ENCODE peak calls at places on chromosomes 4 and X, in four cellular contexts. E is AG04450, X is heart left ventricle, W is left ventricle myocardium inferior. I is an unnamed sample.

GRCh38 chr4:1939664-1940509 is 68.7 kb downstream of the NSD2 start:
- DNase-seq in E (peak), X (no peak), W (no peak), I (no peak)

GRCh38 chr4:77501240-77501639 is 104.4 kb upstream of the CXCL13 start:
- DNase-seq in E (no peak), X (no peak), W (no peak), I (no peak)

GRCh38 chr4:24192018-24192641 is 302.3 kb upstream of the PPARGC1A start:
- DNase-seq in E (no peak), X (no peak), W (no peak), I (no peak)

GRCh38 chrX:155070663-155070974 is 317 bp downstream of the CMC4 start:
- DNase-seq in E (no peak), X (peak), W (no peak), I (no peak)

GRCh38 chrX:10457092-10457491 is 163.3 kb downstream of the MID1 start:
- DNase-seq in E (no peak), X (peak), W (no peak), I (no peak)

GRCh38 chrX:149208285-149208684 is 296.8 kb downstream of the IDS start:
- DNase-seq in E (no peak), X (no peak), W (no peak), I (no peak)

GRCh38 chr4:185015108-185015507 is 3.2 kb upstream of the HELT start:
- DNase-seq in E (no peak), X (no peak), W (no peak), I (no peak)

GRCh38 chrX:34487364-34487763 is 169.7 kb downstream of the TMEM47 start:
- DNase-seq in E (no peak), X (no peak), W (no peak), I (no peak)

GRCh38 chr4:39729557-39729956 is 31.6 kb downstream of the UBE2K start:
- DNase-seq in E (no peak), X (no peak), W (no peak), I (no peak)

GRCh38 chr4:126874533-126874932 is 758.2 kb upstream of the INTU start:
- DNase-seq in E (no peak), X (no peak), W (no peak), I (no peak)

GRCh38 chr4:48483006-48483776 is at the start of gene SLC10A4:
- DNase-seq in E (no peak), X (no peak), W (no peak), I (no peak)

GRCh38 chr4:181524455-181524854 is 718.7 kb upstream of the TENM3 start:
- DNase-seq in E (no peak), X (no peak), W (no peak), I (no peak)

GRCh38 chr4:47668256-47668655 is 169.6 kb downstream of the CORIN start:
- DNase-seq in E (no peak), X (no peak), W (no peak), I (no peak)

GRCh38 chr4:77072195-77072753 is 3.5 kb downstream of the CCNI start:
- DNase-seq in E (no peak), X (no peak), W (no peak), I (no peak)

GRCh38 chrX:141832247-141832646 is 5.9 kb upstream of the MAGEC3 start:
- DNase-seq in E (no peak), X (no peak), W (no peak), I (no peak)

GRCh38 chrX:68894513-68895338 is 65.9 kb downstream of the EFNB1 start:
- DNase-seq in E (no peak), X (peak), W (peak), I (peak)

GRCh38 chr4:78058591-78059523 is 1.7 kb downstream of the FRAS1 start:
- DNase-seq in E (no peak), X (peak), W (peak), I (peak)

GRCh38 chr4:16032871-16033505 is 50.8 kb downstream of the PROM1 start:
- DNase-seq in E (no peak), X (no peak), W (no peak), I (no peak)

GRCh38 chr4:148831945-148832344 is 389.7 kb upstream of the NR3C2 start:
- DNase-seq in E (peak), X (no peak), W (no peak), I (no peak)

GRCh38 chr4:23169598-23170311 is 477.0 kb downstream of the GBA3 start:
- DNase-seq in E (no peak), X (no peak), W (no peak), I (no peak)

GRCh38 chr4:83828601-83829000 is 292.7 kb downstream of the GPAT3 start:
- DNase-seq in E (no peak), X (no peak), W (no peak), I (no peak)

GRCh38 chrX:12210921-12211320 is 72.6 kb downstream of the FRMPD4 start:
- DNase-seq in E (no peak), X (no peak), W (no peak), I (no peak)

GRCh38 chr4:26242451-26242850 is 78.4 kb upstream of the RBPJ start:
- DNase-seq in E (no peak), X (no peak), W (no peak), I (no peak)

GRCh38 chr4:149166886-149167285 is 648.8 kb downstream of the IQCM start:
- DNase-seq in E (no peak), X (no peak), W (no peak), I (no peak)

GRCh38 chr4:28007693-28008092 is 1147.1 kb downstream of the STIM2 start:
- DNase-seq in E (no peak), X (no peak), W (no peak), I (no peak)

GRCh38 chr4:128538111-128538882 is 250.7 kb upstream of the PGRMC2 start:
- DNase-seq in E (no peak), X (no peak), W (no peak), I (no peak)

GRCh38 chrX:40173662-40174593 is 76.2 kb upstream of the BCOR start:
- DNase-seq in E (no peak), X (peak), W (no peak), I (peak)

GRCh38 chrX:31656013-31656412 is 584.2 kb upstream of the FTHL17 start:
- DNase-seq in E (no peak), X (no peak), W (no peak), I (no peak)

GRCh38 chr4:81260443-81261102 is 45.6 kb upstream of the PRKG2 start:
- DNase-seq in E (no peak), X (no peak), W (no peak), I (no peak)

GRCh38 chrX:139931646-139932076 is 1.2 kb downstream of the ATP11C start:
- DNase-seq in E (no peak), X (no peak), W (no peak), I (peak)

GRCh38 chrX:139930923-139931645 is 1.8 kb downstream of the ATP11C start:
- DNase-seq in E (no peak), X (peak), W (peak), I (no peak)

GRCh38 chrX:139932077-139932900 is 564 bp downstream of the ATP11C start:
- DNase-seq in E (no peak), X (peak), W (peak), I (peak)

GRCh38 chrX:139932901-139933796 is at the start of gene ATP11C:
- DNase-seq in E (peak), X (peak), W (peak), I (peak)

GRCh38 chrX:139929876-139930275 is 3.0 kb downstream of the ATP11C start:
- DNase-seq in E (no peak), X (no peak), W (no peak), I (no peak)
- H3K27ac ChIP-seq in E (no peak), X (no peak), W (no peak), I (no peak)

GRCh38 chr4:7878323-7878722 is 61.3 kb downstream of the AFAP1 start:
- DNase-seq in E (no peak), X (no peak), W (no peak), I (no peak)

GRCh38 chr4:7876096-7876993 is 63.3 kb downstream of the AFAP1 start:
- DNase-seq in E (no peak), X (no peak), W (no peak), I (no peak)

GRCh38 chr4:7879127-7879526 is 60.5 kb downstream of the AFAP1 start:
- DNase-seq in E (no peak), X (no peak), W (no peak), I (no peak)

GRCh38 chr4:7877131-7877530 is 62.5 kb downstream of the AFAP1 start:
- DNase-seq in E (no peak), X (no peak), W (no peak), I (no peak)

GRCh38 chr4:7880681-7881080 is 59.0 kb downstream of the AFAP1 start:
- DNase-seq in E (no peak), X (no peak), W (no peak), I (no peak)
- H3K27ac ChIP-seq in E (peak), X (no peak), W (no peak), I (no peak)

GRCh38 chr4:41287852-41288251 is 31.1 kb downstream of the UCHL1 start:
- DNase-seq in E (no peak), X (no peak), W (no peak), I (no peak)

GRCh38 chr4:41285202-41285876 is 28.6 kb downstream of the UCHL1 start:
- DNase-seq in E (no peak), X (no peak), W (no peak), I (no peak)

GRCh38 chr4:41290486-41290885 is 33.8 kb downstream of the UCHL1 start:
- DNase-seq in E (no peak), X (peak), W (peak), I (no peak)

GRCh38 chr4:41288254-41288653 is 31.5 kb downstream of the UCHL1 start:
- DNase-seq in E (no peak), X (no peak), W (no peak), I (no peak)

DNA sequence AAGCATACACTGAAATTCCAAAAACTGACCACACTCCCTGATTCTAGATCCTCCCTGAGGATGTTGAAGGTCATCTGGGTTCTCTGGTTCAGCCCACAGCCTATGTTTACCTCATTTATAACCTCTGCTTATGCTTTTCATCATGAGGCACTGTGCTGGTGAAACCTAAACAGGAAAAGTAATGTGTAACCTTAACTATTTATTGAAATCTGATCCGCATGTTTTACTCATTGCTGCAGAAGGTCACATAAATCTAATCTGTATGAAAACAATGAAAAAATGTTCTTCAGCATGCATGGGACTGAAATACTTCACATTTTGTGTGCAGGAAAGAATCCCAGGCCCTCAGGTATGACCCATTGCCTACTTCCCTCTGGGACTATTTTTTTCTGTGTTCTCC is 30.3 kb downstream of the UCHL1 start:
- DNase-seq in E (peak), X (no peak), W (no peak), I (no peak)
- H3K27ac ChIP-seq in E (no peak), X (no peak), W (no peak), I (no peak)

GRCh38 chrX:37453821-37454220 is 104.7 kb downstream of the PRRG1 start:
- DNase-seq in E (no peak), X (no peak), W (no peak), I (no peak)

GRCh38 chrX:37455381-37455780 is 106.2 kb downstream of the PRRG1 start:
- DNase-seq in E (no peak), X (no peak), W (no peak), I (no peak)

DNA sequence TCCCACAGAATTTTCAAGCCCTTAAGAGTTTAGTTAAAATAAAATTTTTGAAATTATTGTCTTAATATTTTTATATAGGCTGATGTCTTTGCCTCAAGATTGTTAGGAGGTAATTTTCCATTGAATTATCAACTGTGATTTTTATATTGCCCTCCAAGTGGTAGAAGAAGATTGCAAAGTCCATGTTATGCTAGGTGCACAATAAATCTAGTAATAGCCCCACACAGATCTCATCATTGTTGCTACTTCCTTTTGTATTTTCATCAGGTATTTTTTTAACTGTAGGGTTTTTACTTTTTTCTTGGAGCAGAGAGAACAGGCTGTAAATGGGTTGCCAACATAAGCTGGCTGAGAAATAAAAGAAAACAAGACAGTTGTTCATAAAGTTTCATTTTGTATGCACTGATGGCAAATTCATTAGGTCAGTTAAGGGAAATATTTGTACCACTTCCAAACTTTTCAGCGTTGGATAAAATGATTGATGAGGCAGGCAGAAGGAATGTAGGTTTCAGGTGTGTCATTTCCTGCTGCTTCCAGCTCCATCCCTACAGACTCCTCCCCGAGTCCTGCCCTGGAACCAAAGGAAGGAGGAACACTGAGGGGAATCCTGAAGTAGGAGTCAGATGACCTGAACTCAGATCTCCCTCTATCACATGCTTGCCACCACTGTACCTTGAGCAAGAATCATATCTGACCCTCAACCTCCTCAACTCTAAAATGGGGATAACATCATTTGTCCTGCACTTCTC is 105.5 kb downstream of the PRRG1 start:
- DNase-seq in E (no peak), X (no peak), W (no peak), I (no peak)
- H3K27ac ChIP-seq in E (no peak), X (no peak), W (no peak), I (no peak)

GRCh38 chr4:99645638-99646037 is 12.0 kb downstream of the C4orf54 start:
- DNase-seq in E (no peak), X (no peak), W (no peak), I (no peak)

GRCh38 chr4:99649778-99650177 is 7.8 kb downstream of the C4orf54 start:
- DNase-seq in E (no peak), X (no peak), W (no peak), I (no peak)

GRCh38 chr4:99649208-99649607 is 8.4 kb downstream of the C4orf54 start:
- DNase-seq in E (no peak), X (no peak), W (no peak), I (no peak)

GRCh38 chr4:99651370-99651769 is 6.3 kb downstream of the C4orf54 start:
- DNase-seq in E (no peak), X (no peak), W (no peak), I (no peak)

GRCh38 chr4:99648321-99648720 is 9.3 kb downstream of the C4orf54 start:
- DNase-seq in E (no peak), X (no peak), W (no peak), I (no peak)
- H3K27ac ChIP-seq in E (no peak), X (peak), W (no peak), I (no peak)

GRCh38 chrX:349702-350101 is 31.1 kb upstream of the GTPBP6 start:
- DNase-seq in E (no peak), X (no peak), W (no peak), I (no peak)

GRCh38 chrX:347351-348117 is 28.9 kb upstream of the GTPBP6 start:
- DNase-seq in E (no peak), X (no peak), W (peak), I (no peak)

GRCh38 chrX:350148-350533 is 31.5 kb upstream of the GTPBP6 start:
- DNase-seq in E (no peak), X (no peak), W (peak), I (no peak)

GRCh38 chrX:349196-349595 is 30.6 kb upstream of the GTPBP6 start:
- DNase-seq in E (no peak), X (no peak), W (peak), I (no peak)

GRCh38 chrX:348461-349117 is 30.0 kb upstream of the GTPBP6 start:
- DNase-seq in E (no peak), X (no peak), W (peak), I (no peak)
- H3K27ac ChIP-seq in E (no peak), X (peak), W (peak), I (no peak)

DNA sequence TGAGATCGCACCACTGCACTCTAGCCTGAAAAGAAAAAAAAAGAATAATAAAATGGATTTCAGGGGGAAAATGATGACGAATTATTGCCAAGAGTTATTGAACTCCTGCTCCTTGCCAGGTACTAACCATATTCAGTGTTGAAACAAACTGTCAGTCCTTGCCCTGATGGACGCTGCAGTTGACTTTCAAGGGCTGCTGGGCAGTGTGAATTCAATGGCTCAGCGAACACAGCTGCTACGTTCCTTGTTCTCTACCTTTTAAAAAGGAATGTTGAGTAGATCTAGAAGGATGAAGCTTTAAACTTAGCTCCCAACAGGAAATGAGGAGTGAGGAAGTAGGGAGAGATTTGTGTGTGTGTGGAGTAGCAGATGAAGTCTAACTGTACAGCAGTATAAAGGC is 2.7 kb downstream of the LIMCH1 start:
- DNase-seq in E (no peak), X (no peak), W (no peak), I (no peak)
- H3K27ac ChIP-seq in E (no peak), X (peak), W (peak), I (no peak)

GRCh38 chr4:168805341-168805740 is 204.7 kb downstream of the CBR4 start:
- DNase-seq in E (no peak), X (no peak), W (no peak), I (no peak)

GRCh38 chr4:168802222-168802621 is 207.8 kb downstream of the CBR4 start:
- DNase-seq in E (no peak), X (no peak), W (no peak), I (no peak)

GRCh38 chr4:168797738-168798375 is 212.2 kb downstream of the CBR4 start:
- DNase-seq in E (no peak), X (no peak), W (no peak), I (no peak)

GRCh38 chr4:168800926-168801325 is 209.1 kb downstream of the CBR4 start:
- DNase-seq in E (no peak), X (no peak), W (no peak), I (no peak)

GRCh38 chr4:168803727-168804126 is 206.3 kb downstream of the CBR4 start:
- DNase-seq in E (peak), X (no peak), W (no peak), I (no peak)
- H3K27ac ChIP-seq in E (peak), X (peak), W (peak), I (peak)

I was measured in uterus.